ENCODE peak calls at places on chromosomes 16 and 17, in four cellular contexts. G is GM23338, D is hepatocyte, V is HCT116. I is an unnamed sample.

GRCh38 chr17:77723071-77723908 is 235.2 kb upstream of the TNRC6C start:
- DNase-seq in V (no peak), G (no peak), D (no peak), I (no peak)

GRCh38 chr17:74431568-74432483 is at the start of gene GPRC5C:
- DNase-seq in V (peak), D (peak), G (peak), I (no peak)

GRCh38 chr17:4444782-4445473 is 11.2 kb downstream of the SPNS3 start:
- DNase-seq in V (no peak), D (no peak), G (no peak), I (no peak)

GRCh38 chr16:71648921-71649320 is 22.9 kb downstream of the MARVELD3 start:
- DNase-seq in D (no peak), G (peak), V (no peak), I (no peak)

GRCh38 chr17:74547736-74548135 is 1.8 kb upstream of the CD300C start:
- DNase-seq in G (no peak), V (no peak), D (no peak), I (no peak)

GRCh38 chr17:77719806-77720205 is 238.7 kb upstream of the TNRC6C start:
- DNase-seq in G (no peak), V (no peak), D (no peak), I (no peak)

GRCh38 chr16:1991135-1991551 is 1.4 kb downstream of the SYNGR3 start:
- DNase-seq in D (no peak), V (no peak), G (peak), I (peak)

GRCh38 chr17:36945959-36946725 is 2.6 kb upstream of the AATF start:
- DNase-seq in D (no peak), G (peak), V (no peak), I (no peak)

GRCh38 chr16:60031751-60032150 is 1297.6 kb upstream of the GOT2 start:
- DNase-seq in V (no peak), D (no peak), G (no peak), I (no peak)

GRCh38 chr16:7304257-7304656 is 28.4 kb upstream of the RBFOX1 start:
- DNase-seq in D (no peak), G (no peak), V (no peak), I (no peak)

GRCh38 chr17:57440522-57441269 is 184.4 kb downstream of the MSI2 start:
- DNase-seq in V (peak), G (peak), D (peak), I (peak)

GRCh38 chr17:61383689-61384201 is 15.9 kb upstream of the TBX2 start:
- DNase-seq in G (no peak), D (no peak), V (no peak), I (no peak)

GRCh38 chr17:56482229-56482628 is 111.3 kb upstream of the NOG start:
- DNase-seq in G (no peak), V (no peak), D (no peak), I (no peak)

GRCh38 chr17:27818311-27819170 is 18.2 kb upstream of the NOS2 start:
- DNase-seq in D (peak), V (no peak), G (no peak), I (no peak)

GRCh38 chr17:16415031-16415924 is at the start of gene TRPV2:
- DNase-seq in V (no peak), D (peak), G (peak), I (peak)

GRCh38 chr16:53523971-53524548 is 21.1 kb upstream of the AKTIP start:
- DNase-seq in V (no peak), D (no peak), G (no peak), I (no peak)

GRCh38 chr16:15775663-15776304 is 81.0 kb downstream of the MYH11 start:
- DNase-seq in G (no peak), V (no peak), D (no peak), I (no peak)

GRCh38 chr16:89200850-89201466 is 621 bp upstream of the SLC22A31 start:
- DNase-seq in G (peak), D (peak), V (no peak), I (no peak)

GRCh38 chr17:57940217-57940616 is 15.0 kb downstream of the CUEDC1 start:
- DNase-seq in D (no peak), V (no peak), G (peak), I (no peak)

GRCh38 chr16:71421911-71422310 is 19.9 kb downstream of the TLE7 start:
- DNase-seq in G (peak), D (no peak), V (peak), I (no peak)

GRCh38 chr17:13395872-13396271 is 205.9 kb downstream of the HS3ST3A1 start:
- DNase-seq in V (no peak), G (no peak), D (no peak), I (no peak)
- H2AFZ ChIP-seq in V (no peak), G (peak), D (no peak), I (no peak)

GRCh38 chr17:46756061-46756735 is 62.3 kb downstream of the WNT3 start:
- DNase-seq in G (no peak), V (no peak), D (no peak), I (no peak)
- H2AFZ ChIP-seq in G (no peak), V (no peak), D (no peak), I (no peak)

DNA sequence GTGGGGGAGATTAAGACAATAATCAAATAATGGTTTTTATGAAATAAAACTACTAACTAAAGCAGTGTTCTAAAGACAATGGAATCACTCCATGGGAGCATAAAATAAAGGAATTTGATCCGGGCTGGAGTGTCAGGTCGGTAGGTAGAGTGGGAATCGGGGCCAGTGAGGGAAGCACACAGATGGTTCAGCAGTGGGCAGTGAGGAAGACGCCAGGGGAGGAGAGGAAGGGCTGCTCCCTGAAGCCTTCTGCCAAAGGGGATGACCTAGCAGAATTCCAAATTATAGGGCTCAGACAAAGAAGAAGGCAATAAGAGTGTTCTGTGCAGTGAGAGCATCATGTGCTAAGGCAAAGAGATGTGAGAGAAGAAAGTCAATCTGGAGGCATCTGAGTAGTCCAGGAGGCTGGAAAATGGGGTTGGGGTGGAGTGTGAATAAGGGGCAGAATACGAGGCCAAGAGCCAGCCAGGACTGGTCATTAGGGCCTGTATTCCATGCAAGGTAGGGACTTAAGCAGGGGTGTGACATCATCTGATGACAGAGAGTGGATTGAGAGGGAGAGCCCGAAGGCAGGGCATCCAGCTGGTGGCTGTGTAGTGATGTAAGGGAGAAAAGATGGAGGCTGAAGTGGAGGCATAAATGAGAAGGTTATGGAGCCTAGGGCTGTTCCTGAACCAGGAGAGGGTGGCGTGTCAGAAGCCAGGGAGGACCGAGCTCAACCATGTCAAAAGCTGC is 137.6 kb downstream of the COPRS start:
- DNase-seq in V (no peak), G (no peak), D (no peak), I (no peak)
- H2AFZ ChIP-seq in V (no peak), G (no peak), D (no peak), I (no peak)

DNA sequence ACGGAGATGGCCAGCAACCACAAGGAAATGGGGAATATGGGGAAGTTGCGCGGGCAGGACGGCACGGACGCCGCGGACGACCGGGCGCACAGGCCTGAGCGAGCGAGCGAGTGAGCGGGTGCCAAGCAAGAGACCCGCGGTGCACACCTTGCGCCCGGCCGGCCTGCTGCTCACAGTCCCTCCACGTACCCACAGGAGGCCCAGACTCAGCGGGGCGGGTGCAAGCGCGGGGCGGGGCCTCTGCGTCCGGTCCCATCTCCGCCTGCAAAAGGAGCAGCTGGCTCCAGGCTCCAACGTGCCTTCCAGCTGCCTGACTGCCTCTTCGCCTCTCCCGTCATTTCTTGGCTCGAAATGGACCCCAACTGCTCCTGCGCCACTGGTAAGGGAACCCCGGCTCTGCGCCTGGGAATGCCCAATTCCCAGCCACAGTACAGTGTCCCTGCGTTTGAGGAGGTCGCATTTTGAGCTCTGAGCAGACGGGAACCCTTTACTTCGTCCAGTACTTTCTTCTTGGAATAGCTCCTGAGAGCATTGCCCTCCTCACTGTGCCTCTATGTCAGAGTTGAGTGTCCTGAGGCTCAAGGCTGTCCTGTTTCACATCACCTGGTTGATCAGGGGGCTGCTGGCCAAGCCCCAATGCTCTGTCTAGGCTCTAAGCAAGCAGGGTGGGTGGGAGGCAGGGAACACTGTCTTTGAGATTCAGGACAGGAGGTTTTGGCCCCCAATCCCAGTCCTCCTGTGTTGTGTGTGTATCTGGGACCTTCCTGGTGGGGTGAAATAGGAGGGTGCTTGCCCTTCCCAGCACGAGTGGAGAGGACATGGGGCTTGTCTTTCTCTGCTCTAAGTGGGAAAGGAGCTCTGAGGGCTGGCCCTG is 8.1 kb upstream of the MT1E start:
- DNase-seq in V (no peak), D (peak), G (peak), I (no peak)
- H2AFZ ChIP-seq in V (no peak), D (peak), G (peak), I (no peak)

DNA sequence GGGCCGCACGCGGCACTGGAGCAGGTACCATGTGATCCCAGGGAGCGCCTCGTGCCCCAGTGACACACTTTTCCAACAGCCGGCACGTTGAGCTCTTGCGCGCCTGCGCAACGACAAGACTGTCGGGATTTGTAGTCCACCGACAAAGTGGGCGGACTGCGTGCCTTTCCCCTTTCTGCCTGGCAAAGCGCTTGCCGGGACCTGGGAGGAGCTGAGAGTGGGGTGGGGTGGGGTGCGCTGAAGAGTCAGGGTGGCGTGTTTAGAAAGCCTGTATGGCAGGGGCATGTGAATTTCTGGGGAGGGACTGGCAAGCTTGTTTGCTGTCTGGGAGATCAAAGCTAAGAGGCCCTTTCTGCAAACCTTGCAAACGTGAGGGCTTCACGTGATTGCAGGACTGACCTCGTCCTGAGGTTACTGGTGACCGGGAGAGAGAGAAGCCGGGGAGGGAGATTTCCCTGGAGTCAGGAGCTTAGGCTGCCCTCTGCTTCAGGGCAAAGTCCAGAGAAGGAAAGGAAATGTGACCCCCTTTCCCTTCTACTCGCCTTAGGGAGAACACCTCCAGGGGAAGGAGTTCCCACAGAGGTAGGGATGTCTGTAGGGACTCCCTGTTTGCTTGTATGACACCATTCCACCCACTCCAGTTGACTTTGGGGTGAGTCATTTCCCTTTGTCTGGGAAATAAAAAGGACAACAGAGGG is 429 bp upstream of the NR1D1 start:
- DNase-seq in D (peak), V (peak), G (peak), I (peak)
- H2AFZ ChIP-seq in D (no peak), V (no peak), G (peak), I (peak)